ENCODE peak calls at places on chromosomes 1 and 21, in seven cellular contexts. F is lower leg skin, B is tibial artery, K is mesothelial cell of epicardium, R is OCI-LY7, Q is endothelial cell, O is Calu3. J is an unnamed sample.

GRCh38 chr1:168636642-168637111 is 60.3 kb downstream of the XCL1 start:
- DNase-seq in B (peak), K (no peak), F (peak), O (peak), R (no peak), Q (no peak), J (peak)

GRCh38 chr1:205602118-205602517 is 29.7 kb downstream of the ELK4 start:
- DNase-seq in B (no peak), K (no peak), R (no peak), F (no peak), Q (no peak), O (no peak), J (peak)

GRCh38 chr1:156006666-156007376 is 13.9 kb downstream of the SSR2 start:
- DNase-seq in B (no peak), Q (no peak), F (no peak), K (no peak), R (no peak), O (peak), J (no peak)

GRCh38 chr1:162033445-162033844 is 9.8 kb upstream of the OLFML2B start:
- DNase-seq in Q (no peak), B (peak), O (no peak), F (no peak), R (no peak), K (no peak), J (no peak)

GRCh38 chr21:35436899-35437298 is 387.8 kb upstream of the RUNX1 start:
- DNase-seq in Q (no peak), F (no peak), B (no peak), K (no peak), R (peak), O (no peak), J (no peak)

GRCh38 chr1:172002725-172003345 is 161.5 kb downstream of the DNM3 start:
- DNase-seq in Q (peak), B (no peak), F (no peak), R (peak), K (no peak), O (peak), J (peak)

GRCh38 chr1:232853994-232854532 is 48.8 kb downstream of the MAP10 start:
- DNase-seq in R (no peak), Q (no peak), K (no peak), B (no peak), F (no peak), O (no peak), J (peak)

GRCh38 chr1:91744973-91745648 is 140.8 kb downstream of the TGFBR3 start:
- DNase-seq in R (no peak), Q (no peak), F (no peak), K (no peak), O (no peak), B (peak), J (no peak)

GRCh38 chr21:33230518-33231324 is 983 bp downstream of the IFNAR2 start:
- DNase-seq in O (peak), Q (peak), B (peak), F (peak), K (no peak), R (peak), J (peak)

GRCh38 chr1:10054465-10054864 is 21.7 kb downstream of the UBE4B start:
- DNase-seq in O (no peak), B (no peak), K (no peak), F (no peak), R (no peak), Q (no peak), J (no peak)

GRCh38 chr1:152411144-152411543 is 2.9 kb downstream of the CRNN start:
- DNase-seq in K (no peak), Q (no peak), F (no peak), B (no peak), O (no peak), R (no peak), J (no peak)

GRCh38 chr21:29508311-29508710 is 209.6 kb downstream of the BACH1 start:
- DNase-seq in K (no peak), Q (no peak), R (no peak), B (no peak), O (no peak), F (no peak), J (no peak)

GRCh38 chr1:68057564-68057963 is 7.1 kb upstream of the DIRAS3 start:
- DNase-seq in F (no peak), K (no peak), O (no peak), Q (no peak), R (no peak), B (no peak), J (no peak)

GRCh38 chr1:212600980-212601379 is 7.6 kb upstream of the ATF3 start:
- DNase-seq in O (no peak), K (no peak), R (no peak), Q (no peak), B (no peak), F (no peak), J (no peak)

GRCh38 chr21:16942703-16943102 is 570.1 kb upstream of the CXADR start:
- DNase-seq in O (peak), R (no peak), B (no peak), K (no peak), Q (peak), F (no peak), J (no peak)
- TF ChIP-seq CTCF in O (peak), R (peak), B (no peak), K (no peak), Q (no peak), F (no peak), J (peak)

DNA sequence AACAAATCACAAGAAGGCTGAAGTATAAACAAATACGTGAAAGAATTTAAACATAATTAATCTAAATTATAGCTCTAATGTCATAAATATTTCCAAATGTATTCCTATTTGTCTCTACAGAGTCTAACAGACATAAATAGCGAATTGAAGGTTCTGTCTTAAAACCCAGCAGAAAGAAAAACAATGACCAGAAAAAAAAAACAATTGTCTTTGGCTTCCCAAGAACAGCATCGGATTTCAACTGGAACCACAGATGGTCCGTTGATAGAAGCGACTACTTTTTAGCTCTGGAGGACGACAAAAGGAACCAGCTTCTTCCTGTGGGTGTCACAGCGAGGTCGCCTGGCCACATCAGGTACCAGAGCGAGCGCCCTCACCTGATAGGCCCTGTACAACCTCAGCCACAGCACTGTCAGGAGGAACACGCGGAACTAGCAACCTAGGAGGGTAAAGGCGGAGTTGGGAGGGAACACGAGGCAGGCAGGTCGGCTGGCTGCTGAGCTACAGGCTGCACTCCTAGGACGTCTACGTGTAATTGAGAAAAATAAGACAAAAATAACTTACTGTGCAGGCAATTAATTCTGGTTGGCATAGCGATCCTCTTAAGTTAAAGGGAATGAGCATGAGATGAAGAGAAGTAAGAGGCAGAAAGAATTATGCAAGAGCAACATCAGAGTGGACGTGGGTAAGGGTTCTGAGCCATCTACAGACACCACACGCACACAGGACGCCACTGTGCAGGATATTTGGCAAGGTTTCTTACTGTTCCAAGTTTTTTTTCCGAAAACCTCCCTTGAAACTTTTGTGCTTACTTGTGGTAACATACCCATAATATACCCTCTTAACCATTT is 16.7 kb upstream of the PRDM15 start:
- DNase-seq in K (no peak), F (no peak), B (no peak), O (no peak), Q (no peak), R (peak), J (no peak)
- TF ChIP-seq CTCF in K (no peak), F (no peak), B (no peak), O (no peak), Q (no peak), R (peak), J (no peak)

GRCh38 chr1:166612886-166613285 is 226.4 kb upstream of the POGK start:
- DNase-seq in Q (no peak), R (no peak), F (no peak), O (no peak), B (no peak), K (no peak), J (no peak)
- TF ChIP-seq CTCF in Q (no peak), R (no peak), F (no peak), O (no peak), B (no peak), K (no peak), J (no peak)

GRCh38 chr1:216600730-216601426 is 122.4 kb downstream of the ESRRG start:
- DNase-seq in R (no peak), K (peak), B (peak), Q (peak), O (peak), F (peak), J (peak)
- TF ChIP-seq CTCF in R (no peak), K (peak), B (peak), Q (no peak), O (peak), F (no peak), J (peak)

GRCh38 chr1:58816072-58816746 is 32.4 kb upstream of the JUN start:
- DNase-seq in F (peak), Q (peak), O (peak), B (peak), R (peak), K (peak), J (no peak)
- TF ChIP-seq CTCF in F (no peak), Q (no peak), O (no peak), B (no peak), R (peak), K (no peak), J (peak)

DNA sequence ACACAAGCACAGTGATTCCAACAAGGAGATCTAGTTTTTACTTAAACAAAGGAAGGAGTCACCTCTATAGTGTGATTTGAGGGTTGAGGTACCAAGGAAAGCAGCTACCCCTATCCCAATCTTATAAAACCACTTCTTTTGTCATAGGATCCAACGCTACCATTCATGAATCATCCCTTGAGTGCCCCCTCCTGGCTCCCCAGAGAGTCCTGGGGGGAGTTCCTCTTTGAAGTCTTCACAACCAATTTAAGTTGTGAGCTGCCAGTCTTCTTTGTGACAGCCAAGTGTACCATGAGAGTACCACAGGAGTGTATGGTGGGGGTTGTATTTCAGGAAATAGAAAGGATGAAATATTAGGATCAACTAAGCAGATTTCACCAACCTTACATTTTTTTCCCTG is 39.1 kb upstream of the NHLH2 start:
- DNase-seq in B (no peak), O (no peak), K (no peak), Q (no peak), F (no peak), R (no peak), J (no peak)
- TF ChIP-seq CTCF in B (no peak), O (no peak), K (no peak), Q (no peak), F (no peak), R (peak), J (no peak)

GRCh38 chr21:42238185-42238934 is 19.4 kb downstream of the ABCG1 start:
- DNase-seq in K (no peak), O (no peak), Q (no peak), B (no peak), R (peak), F (no peak), J (no peak)

GRCh38 chr21:42239556-42239955 is 20.6 kb downstream of the ABCG1 start:
- DNase-seq in R (no peak), F (no peak), K (no peak), O (no peak), B (no peak), Q (no peak), J (no peak)

GRCh38 chr21:42237577-42237976 is 18.6 kb downstream of the ABCG1 start:
- DNase-seq in R (peak), Q (no peak), K (no peak), F (no peak), O (no peak), B (no peak), J (no peak)

GRCh38 chr21:42242611-42243010 is 23.7 kb downstream of the ABCG1 start:
- DNase-seq in K (no peak), O (no peak), B (no peak), F (no peak), R (peak), Q (no peak), J (peak)

GRCh38 chr21:42239973-42240372 is 21.0 kb downstream of the ABCG1 start:
- DNase-seq in O (no peak), Q (no peak), K (no peak), B (no peak), R (peak), F (no peak), J (no peak)
- TF ChIP-seq CTCF in O (no peak), Q (no peak), K (no peak), B (no peak), R (peak), F (no peak), J (no peak)

J was measured in epithelial cell of proximal tubule.